ENCODE peak calls at places on chromosomes 4 and X, in nine cellular contexts. One of them, this sample, is unnamed.

GRCh38 chr4:1862961-1863296 is 7.0 kb upstream of the LETM1 start:
- DNase-seq in lung: no peak
- DNase-seq in fibroblast of lung: no peak
- DNase-seq in fibroblast of pulmonary artery: no peak
- DNase-seq in left lung: no peak
- DNase-seq in OCI-M1: no peak
- DNase-seq in NCI-H1694 treated with DMSO at 0.1 percent for 48 hours: no peak
- DNase-seq in EL: no peak
- DNase-seq in tibial nerve: no peak
- DNase-seq in this sample: no peak

GRCh38 chr4:107823870-107824366 is 814 bp upstream of the SGMS2 start:
- DNase-seq in lung: no peak
- DNase-seq in left lung: no peak
- DNase-seq in NCI-H1694 treated with DMSO at 0.1 percent for 48 hours: no peak
- DNase-seq in fibroblast of pulmonary artery: no peak
- DNase-seq in OCI-M1: no peak
- DNase-seq in EL: no peak
- DNase-seq in tibial nerve: no peak
- DNase-seq in fibroblast of lung: no peak
- DNase-seq in this sample: no peak

GRCh38 chr4:125390727-125391126 is 76.0 kb downstream of the FAT4 start:
- DNase-seq in lung: no peak
- DNase-seq in fibroblast of pulmonary artery: no peak
- DNase-seq in EL: peak
- DNase-seq in left lung: no peak
- DNase-seq in OCI-M1: no peak
- DNase-seq in tibial nerve: no peak
- DNase-seq in fibroblast of lung: peak
- DNase-seq in NCI-H1694 treated with DMSO at 0.1 percent for 48 hours: no peak
- DNase-seq in this sample: no peak

GRCh38 chr4:13920111-13920875 is 292.8 kb upstream of the BOD1L1 start:
- DNase-seq in fibroblast of pulmonary artery: no peak
- DNase-seq in fibroblast of lung: no peak
- DNase-seq in lung: no peak
- DNase-seq in NCI-H1694 treated with DMSO at 0.1 percent for 48 hours: no peak
- DNase-seq in tibial nerve: no peak
- DNase-seq in EL: peak
- DNase-seq in left lung: no peak
- DNase-seq in OCI-M1: peak
- DNase-seq in this sample: no peak

GRCh38 chr4:112348488-112349158 is 51.5 kb downstream of the ALPK1 start:
- DNase-seq in OCI-M1: no peak
- DNase-seq in tibial nerve: no peak
- DNase-seq in EL: peak
- DNase-seq in left lung: no peak
- DNase-seq in fibroblast of lung: peak
- DNase-seq in lung: peak
- DNase-seq in NCI-H1694 treated with DMSO at 0.1 percent for 48 hours: peak
- DNase-seq in fibroblast of pulmonary artery: peak
- DNase-seq in this sample: peak

GRCh38 chrX:48461830-48462229 is 8.2 kb downstream of the SLC38A5 start:
- DNase-seq in EL: no peak
- DNase-seq in fibroblast of pulmonary artery: no peak
- DNase-seq in OCI-M1: no peak
- DNase-seq in left lung: no peak
- DNase-seq in fibroblast of lung: no peak
- DNase-seq in tibial nerve: no peak
- DNase-seq in NCI-H1694 treated with DMSO at 0.1 percent for 48 hours: no peak
- DNase-seq in lung: no peak
- DNase-seq in this sample: peak

GRCh38 chr4:617644-618330 is 7.6 kb upstream of the PDE6B start:
- DNase-seq in EL: no peak
- DNase-seq in lung: peak
- DNase-seq in fibroblast of lung: no peak
- DNase-seq in OCI-M1: no peak
- DNase-seq in fibroblast of pulmonary artery: no peak
- DNase-seq in tibial nerve: no peak
- DNase-seq in NCI-H1694 treated with DMSO at 0.1 percent for 48 hours: no peak
- DNase-seq in left lung: peak
- DNase-seq in this sample: no peak

GRCh38 chr4:64144994-64145393 is 264.3 kb downstream of the TECRL start:
- DNase-seq in left lung: no peak
- DNase-seq in EL: no peak
- DNase-seq in OCI-M1: no peak
- DNase-seq in lung: no peak
- DNase-seq in fibroblast of pulmonary artery: no peak
- DNase-seq in tibial nerve: no peak
- DNase-seq in NCI-H1694 treated with DMSO at 0.1 percent for 48 hours: peak
- DNase-seq in fibroblast of lung: no peak
- DNase-seq in this sample: no peak

GRCh38 chrX:97498093-97498492 is 614.4 kb downstream of the RPA4 start:
- DNase-seq in left lung: no peak
- DNase-seq in lung: no peak
- DNase-seq in OCI-M1: no peak
- DNase-seq in EL: no peak
- DNase-seq in NCI-H1694 treated with DMSO at 0.1 percent for 48 hours: no peak
- DNase-seq in fibroblast of pulmonary artery: no peak
- DNase-seq in fibroblast of lung: no peak
- DNase-seq in tibial nerve: no peak
- DNase-seq in this sample: no peak

GRCh38 chrX:97267376-97267775 is 383.7 kb downstream of the RPA4 start:
- DNase-seq in EL: peak
- DNase-seq in lung: no peak
- DNase-seq in fibroblast of lung: peak
- DNase-seq in OCI-M1: no peak
- DNase-seq in NCI-H1694 treated with DMSO at 0.1 percent for 48 hours: no peak
- DNase-seq in tibial nerve: no peak
- DNase-seq in fibroblast of pulmonary artery: no peak
- DNase-seq in left lung: no peak
- DNase-seq in this sample: no peak

GRCh38 chr4:51907001-51907669 is 64.2 kb downstream of the DCUN1D4 start:
- DNase-seq in NCI-H1694 treated with DMSO at 0.1 percent for 48 hours: no peak
- DNase-seq in fibroblast of lung: no peak
- DNase-seq in OCI-M1: no peak
- DNase-seq in EL: no peak
- DNase-seq in fibroblast of pulmonary artery: no peak
- DNase-seq in left lung: no peak
- DNase-seq in lung: no peak
- DNase-seq in tibial nerve: no peak
- DNase-seq in this sample: no peak

GRCh38 chr4:40363382-40363920 is 28.3 kb downstream of the CHRNA9 start:
- DNase-seq in tibial nerve: no peak
- DNase-seq in EL: no peak
- DNase-seq in OCI-M1: no peak
- DNase-seq in fibroblast of lung: no peak
- DNase-seq in fibroblast of pulmonary artery: no peak
- DNase-seq in left lung: no peak
- DNase-seq in NCI-H1694 treated with DMSO at 0.1 percent for 48 hours: no peak
- DNase-seq in lung: peak
- DNase-seq in this sample: no peak